ENCODE peak calls at places on chromosomes 5 and 9, in four cellular contexts. One of them, this sample, is unnamed.

GRCh38 chr5:105263522-105263921 is 1700.9 kb upstream of the NUDT12 start:
- DNase-seq in tibial nerve: no peak
- DNase-seq in effector memory CD4-positive, alpha-beta T cell: no peak
- DNase-seq in ovary: no peak
- DNase-seq in this sample: no peak

GRCh38 chr5:82610686-82611085 is 332.5 kb upstream of the RPS23 start:
- DNase-seq in tibial nerve: no peak
- DNase-seq in effector memory CD4-positive, alpha-beta T cell: no peak
- DNase-seq in ovary: no peak
- DNase-seq in this sample: no peak

GRCh38 chr5:43033845-43034590 is 6.1 kb downstream of the ANXA2R start:
- DNase-seq in tibial nerve: no peak
- DNase-seq in effector memory CD4-positive, alpha-beta T cell: no peak
- DNase-seq in ovary: no peak
- DNase-seq in this sample: peak; percentile 46

GRCh38 chr9:134064711-134065110 is 3.1 kb downstream of the BRD3 start:
- DNase-seq in tibial nerve: no peak
- DNase-seq in effector memory CD4-positive, alpha-beta T cell: no peak
- DNase-seq in ovary: no peak
- DNase-seq in this sample: no peak

GRCh38 chr5:35924122-35924949 is 14.1 kb downstream of the CAPSL start:
- DNase-seq in tibial nerve: no peak
- DNase-seq in effector memory CD4-positive, alpha-beta T cell: no peak
- DNase-seq in ovary: no peak
- DNase-seq in this sample: no peak

GRCh38 chr9:79858509-79858908 is 286.7 kb downstream of the TLE4 start:
- DNase-seq in tibial nerve: no peak
- DNase-seq in effector memory CD4-positive, alpha-beta T cell: peak; percentile 5
- DNase-seq in ovary: no peak
- DNase-seq in this sample: no peak

GRCh38 chr9:21324040-21324439 is 11.2 kb downstream of the KLHL9 start:
- DNase-seq in tibial nerve: no peak
- DNase-seq in effector memory CD4-positive, alpha-beta T cell: no peak
- DNase-seq in ovary: no peak
- DNase-seq in this sample: no peak

GRCh38 chr5:148776780-148777179 is 49.6 kb upstream of the ADRB2 start:
- DNase-seq in tibial nerve: no peak
- DNase-seq in effector memory CD4-positive, alpha-beta T cell: no peak
- DNase-seq in ovary: no peak
- DNase-seq in this sample: no peak

GRCh38 chr5:80260461-80260860 is 4.6 kb upstream of the SERINC5 start:
- DNase-seq in tibial nerve: no peak
- DNase-seq in effector memory CD4-positive, alpha-beta T cell: no peak
- DNase-seq in ovary: no peak
- DNase-seq in this sample: no peak

GRCh38 chr5:104353371-104353770 is 790.8 kb upstream of the NUDT12 start:
- DNase-seq in tibial nerve: no peak
- DNase-seq in effector memory CD4-positive, alpha-beta T cell: no peak
- DNase-seq in ovary: no peak
- DNase-seq in this sample: no peak

GRCh38 chr9:75146229-75146628 is 57.9 kb downstream of the OSTF1 start:
- DNase-seq in tibial nerve: no peak
- DNase-seq in effector memory CD4-positive, alpha-beta T cell: no peak
- DNase-seq in ovary: no peak
- DNase-seq in this sample: no peak

GRCh38 chr5:168879929-168880328 is 300.8 kb upstream of the PANK3 start:
- DNase-seq in tibial nerve: no peak
- DNase-seq in effector memory CD4-positive, alpha-beta T cell: no peak
- DNase-seq in ovary: no peak
- DNase-seq in this sample: peak; percentile 54

GRCh38 chr5:173572431-173573125 is 43.9 kb downstream of the BOD1 start:
- DNase-seq in tibial nerve: no peak
- DNase-seq in effector memory CD4-positive, alpha-beta T cell: no peak
- DNase-seq in ovary: no peak
- DNase-seq in this sample: no peak

GRCh38 chr9:135714242-135715055 is 12.5 kb downstream of the KCNT1 start:
- DNase-seq in tibial nerve: no peak
- DNase-seq in effector memory CD4-positive, alpha-beta T cell: no peak
- DNase-seq in ovary: no peak
- DNase-seq in this sample: no peak

DNA sequence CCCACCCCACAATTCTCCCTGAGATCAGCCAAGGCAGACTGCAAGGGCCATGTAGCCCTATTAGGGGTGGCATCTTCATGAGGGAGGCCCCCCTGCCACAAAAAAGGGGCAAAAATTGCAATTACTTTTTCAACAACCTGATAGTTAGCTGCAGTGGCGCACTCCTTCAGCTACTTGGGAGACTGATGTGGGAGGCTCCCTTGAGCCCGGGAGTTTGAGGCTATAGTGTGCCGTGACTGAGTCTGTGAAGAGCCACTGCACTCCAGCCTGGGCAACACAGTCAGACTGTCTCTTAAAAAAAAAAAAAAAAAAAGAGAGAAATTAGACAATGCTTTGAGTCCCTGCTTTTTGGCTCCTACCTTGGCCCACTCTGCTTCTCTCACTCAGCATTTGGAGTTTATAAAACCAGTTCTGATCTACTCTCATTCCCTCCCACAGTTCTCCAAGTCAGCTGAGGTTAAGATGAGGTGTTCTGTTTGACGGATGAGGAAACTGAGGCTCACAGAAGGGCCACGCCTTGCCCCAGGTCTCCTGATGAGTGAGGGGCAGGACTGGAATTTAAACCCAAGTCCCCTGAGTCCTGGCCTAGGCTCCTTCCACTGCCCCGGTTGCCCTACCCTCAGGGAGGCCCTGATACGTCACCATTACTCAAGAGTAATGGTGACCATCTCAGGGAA is 8.9 kb downstream of the GPX3 start:
- DNase-seq in tibial nerve: no peak
- DNase-seq in effector memory CD4-positive, alpha-beta T cell: no peak
- DNase-seq in ovary: no peak
- DNase-seq in this sample: no peak
- H3K4me1 ChIP-seq in tibial nerve: peaks cover 31% of the 10 kb centered on the region
- H3K4me1 ChIP-seq in effector memory CD4-positive, alpha-beta T cell: no peaks in the 10 kb centered on the region
- H3K4me1 ChIP-seq in ovary: peaks cover 19% of the 10 kb centered on the region
- H3K4me1 ChIP-seq in this sample: peaks cover 38% of the 10 kb centered on the region

GRCh38 chr9:123359546-123359945 is 3.5 kb downstream of the CRB2 start:
- DNase-seq in tibial nerve: no peak
- DNase-seq in effector memory CD4-positive, alpha-beta T cell: no peak
- DNase-seq in ovary: no peak
- DNase-seq in this sample: no peak

GRCh38 chr9:123361731-123362560 is 5.9 kb downstream of the CRB2 start:
- DNase-seq in tibial nerve: no peak
- DNase-seq in effector memory CD4-positive, alpha-beta T cell: no peak
- DNase-seq in ovary: no peak
- DNase-seq in this sample: no peak

GRCh38 chr9:123359106-123359505 is 3.1 kb downstream of the CRB2 start:
- DNase-seq in tibial nerve: no peak
- DNase-seq in effector memory CD4-positive, alpha-beta T cell: no peak
- DNase-seq in ovary: no peak
- DNase-seq in this sample: no peak

GRCh38 chr9:123361086-123361730 is 5.2 kb downstream of the CRB2 start:
- DNase-seq in tibial nerve: no peak
- DNase-seq in effector memory CD4-positive, alpha-beta T cell: no peak
- DNase-seq in ovary: no peak
- DNase-seq in this sample: no peak

GRCh38 chr9:123360161-123361085 is 4.4 kb downstream of the CRB2 start:
- DNase-seq in tibial nerve: no peak
- DNase-seq in effector memory CD4-positive, alpha-beta T cell: no peak
- DNase-seq in ovary: no peak
- DNase-seq in this sample: peak; percentile 80
- H3K4me3 ChIP-seq in tibial nerve: no peak overlapping the region
- H3K4me3 ChIP-seq in effector memory CD4-positive, alpha-beta T cell: no peak overlapping the region
- H3K4me3 ChIP-seq in ovary: no peak overlapping the region
- H3K4me3 ChIP-seq in this sample: no peak overlapping the region

DNA sequence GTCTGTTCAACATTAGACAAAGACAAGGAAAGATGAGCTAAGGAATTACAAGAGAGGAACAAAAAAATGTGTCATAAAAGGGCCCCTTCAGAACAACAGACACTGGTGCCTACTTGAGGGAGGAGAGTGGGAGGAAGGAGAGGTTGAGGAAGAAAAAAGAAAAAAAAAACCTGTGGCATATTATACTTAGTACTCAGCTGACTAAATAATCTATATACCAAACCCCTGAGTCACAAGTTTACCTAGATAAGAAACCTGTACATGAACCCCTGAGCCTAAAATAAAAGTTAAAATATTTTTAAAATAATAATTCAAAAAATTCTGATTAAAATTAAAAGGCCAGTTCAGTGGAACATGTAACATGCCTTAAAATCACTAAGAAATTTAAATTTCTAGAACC is 107.3 kb downstream of the MTREX start:
- DNase-seq in tibial nerve: no peak
- DNase-seq in effector memory CD4-positive, alpha-beta T cell: no peak
- DNase-seq in ovary: no peak
- DNase-seq in this sample: no peak
- H3K27ac ChIP-seq in tibial nerve: peak overlapping the region; percentile 24
- H3K27ac ChIP-seq in effector memory CD4-positive, alpha-beta T cell: no peak overlapping the region
- H3K27ac ChIP-seq in ovary: no peak overlapping the region
- H3K27ac ChIP-seq in this sample: no peak overlapping the region

DNA sequence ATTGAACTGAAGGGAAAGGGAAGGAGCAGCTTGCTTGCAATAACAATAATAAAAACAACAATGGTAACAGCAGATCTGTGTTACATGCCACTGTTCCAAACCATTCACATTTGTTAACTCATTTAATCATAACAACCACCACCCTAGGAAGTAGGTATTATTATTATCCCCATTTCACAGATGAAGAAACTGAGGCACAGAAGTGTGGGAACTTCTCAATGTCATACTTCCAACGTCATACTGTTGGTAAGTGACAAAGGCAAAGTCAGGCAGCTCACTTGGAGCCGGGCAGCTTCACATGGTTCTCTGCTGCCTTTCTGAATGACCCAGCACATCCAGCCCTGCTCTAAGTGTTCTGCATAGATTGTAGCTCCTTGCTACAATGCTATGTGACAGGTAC is 72.6 kb downstream of the FOXD1 start:
- DNase-seq in tibial nerve: no peak
- DNase-seq in effector memory CD4-positive, alpha-beta T cell: no peak
- DNase-seq in ovary: no peak
- DNase-seq in this sample: no peak
- H3K4me1 ChIP-seq in tibial nerve: no peaks in the 10 kb centered on the region
- H3K4me1 ChIP-seq in effector memory CD4-positive, alpha-beta T cell: peaks cover 12% of the 10 kb centered on the region
- H3K4me1 ChIP-seq in ovary: no peaks in the 10 kb centered on the region
- H3K4me1 ChIP-seq in this sample: no peaks in the 10 kb centered on the region

GRCh38 chr9:127529671-127530070 is 78.4 kb downstream of the LRSAM1 start:
- DNase-seq in tibial nerve: no peak
- DNase-seq in effector memory CD4-positive, alpha-beta T cell: no peak
- DNase-seq in ovary: no peak
- DNase-seq in this sample: no peak

GRCh38 chr9:127527560-127528268 is 76.4 kb downstream of the LRSAM1 start:
- DNase-seq in tibial nerve: no peak
- DNase-seq in effector memory CD4-positive, alpha-beta T cell: no peak
- DNase-seq in ovary: no peak
- DNase-seq in this sample: no peak

GRCh38 chr9:127530206-127530941 is 79.1 kb downstream of the LRSAM1 start:
- DNase-seq in tibial nerve: no peak
- DNase-seq in effector memory CD4-positive, alpha-beta T cell: no peak
- DNase-seq in ovary: no peak
- DNase-seq in this sample: no peak

GRCh38 chr9:127526655-127527559 is 75.6 kb downstream of the LRSAM1 start:
- DNase-seq in tibial nerve: no peak
- DNase-seq in effector memory CD4-positive, alpha-beta T cell: no peak
- DNase-seq in ovary: no peak
- DNase-seq in this sample: peak; percentile 33

GRCh38 chr9:127528407-127529251 is 77.3 kb downstream of the LRSAM1 start:
- DNase-seq in tibial nerve: no peak
- DNase-seq in effector memory CD4-positive, alpha-beta T cell: no peak
- DNase-seq in ovary: no peak
- DNase-seq in this sample: peak; percentile 57
- H3K4me3 ChIP-seq in tibial nerve: no peak overlapping the region
- H3K4me3 ChIP-seq in effector memory CD4-positive, alpha-beta T cell: no peak overlapping the region
- H3K4me3 ChIP-seq in ovary: no peak overlapping the region
- H3K4me3 ChIP-seq in this sample: no peak overlapping the region

DNA sequence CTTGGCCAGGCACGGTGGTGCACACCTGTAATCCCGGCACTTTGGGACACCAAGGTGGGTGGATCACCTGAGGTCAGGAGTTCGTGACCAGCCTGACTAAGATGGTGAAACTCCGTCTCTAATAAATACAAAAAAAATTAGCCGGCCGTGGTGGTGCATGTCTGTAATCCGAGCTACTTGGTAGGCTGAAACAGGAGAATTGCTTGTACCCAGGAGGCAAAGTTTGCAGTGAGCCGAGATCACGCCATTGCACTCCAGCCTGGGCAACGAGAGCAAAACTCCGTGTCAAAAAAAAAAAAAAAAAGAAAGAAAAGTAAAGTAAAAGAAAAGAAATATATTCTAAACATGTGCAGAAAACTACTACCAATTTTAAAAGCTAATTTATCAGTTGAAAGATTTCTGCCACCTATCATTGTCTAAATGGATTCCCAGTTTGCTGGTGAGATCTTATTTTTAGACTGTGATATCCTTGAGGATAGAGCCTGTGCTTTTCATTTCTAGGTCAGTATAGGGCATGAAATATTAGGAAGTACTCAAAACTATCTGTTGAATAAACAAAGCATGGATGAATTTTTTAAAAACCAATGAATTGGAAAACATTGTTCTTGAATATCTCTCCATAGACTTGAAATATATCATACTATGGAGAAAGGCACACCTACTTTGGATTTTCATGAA is 86.9 kb downstream of the NFIB start:
- DNase-seq in tibial nerve: no peak
- DNase-seq in effector memory CD4-positive, alpha-beta T cell: no peak
- DNase-seq in ovary: no peak
- DNase-seq in this sample: no peak
- H3K27ac ChIP-seq in tibial nerve: no peak overlapping the region
- H3K27ac ChIP-seq in effector memory CD4-positive, alpha-beta T cell: no peak overlapping the region
- H3K27ac ChIP-seq in ovary: no peak overlapping the region
- H3K27ac ChIP-seq in this sample: no peak overlapping the region

DNA sequence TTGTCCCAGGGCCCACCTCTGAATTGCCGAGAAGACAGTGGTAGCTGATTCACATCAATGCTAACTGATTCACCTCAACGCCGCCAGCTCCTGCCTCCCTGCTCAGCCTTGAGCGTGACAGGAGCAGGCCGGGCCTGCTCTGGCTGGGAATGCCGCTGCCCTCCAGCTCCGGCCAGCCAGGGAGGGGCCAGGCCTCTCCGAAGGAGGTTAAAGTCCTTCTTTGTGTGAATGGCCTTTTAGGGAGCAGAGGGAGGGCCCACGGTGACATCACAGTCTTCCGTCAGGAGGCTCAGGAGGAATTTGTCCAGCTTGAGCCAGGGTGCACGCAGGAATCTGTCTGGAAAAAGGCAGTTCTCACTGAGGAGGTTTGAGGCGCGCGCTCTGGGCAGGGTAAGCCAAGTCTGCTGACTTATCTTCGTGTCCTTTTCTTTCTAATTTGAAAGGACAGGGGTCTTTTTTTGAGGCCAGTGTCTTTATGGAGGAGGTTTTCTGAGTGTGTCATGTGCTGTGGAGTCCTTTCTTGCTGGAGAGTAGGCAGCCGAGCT is 82.7 kb downstream of the C9orf152 start:
- DNase-seq in tibial nerve: peak; percentile 79
- DNase-seq in effector memory CD4-positive, alpha-beta T cell: no peak
- DNase-seq in ovary: peak; percentile 89
- DNase-seq in this sample: peak; percentile 95
- H3K4me1 ChIP-seq in tibial nerve: peaks cover 54% of the 10 kb centered on the region
- H3K4me1 ChIP-seq in effector memory CD4-positive, alpha-beta T cell: no peaks in the 10 kb centered on the region
- H3K4me1 ChIP-seq in ovary: peaks cover 29% of the 10 kb centered on the region
- H3K4me1 ChIP-seq in this sample: peaks cover 26% of the 10 kb centered on the region

GRCh38 chr5:154849791-154850201 is 607 bp downstream of the FAXDC2 start:
- DNase-seq in tibial nerve: no peak
- DNase-seq in effector memory CD4-positive, alpha-beta T cell: no peak
- DNase-seq in ovary: no peak
- DNase-seq in this sample: no peak
- H3K4me3 ChIP-seq in tibial nerve: peak overlapping the region; percentile 66
- H3K4me3 ChIP-seq in effector memory CD4-positive, alpha-beta T cell: no peak overlapping the region
- H3K4me3 ChIP-seq in ovary: peak overlapping the region; percentile 54
- H3K4me3 ChIP-seq in this sample: peak overlapping the region; percentile 85

This sample was measured in right cardiac atrium.